ENCODE peak calls at places on chromosome 12, in seven cellular contexts. I, Z, O, J, S, V and Y are unnamed samples.
A peak's percentile ranks its signal among the peaks of the same experiment; 100 is the strongest.

GRCh38 chr12:9951026-9951652 is 19.0 kb upstream of the CLEC2A start:
- DNase-seq in I (no peak), Z (no peak), O (no peak), J (peak; percentile 39), S (no peak), V (no peak), Y (no peak)

GRCh38 chr12:128914908-128915563 is 61.8 kb downstream of the GLT1D1 start:
- DNase-seq in I (no peak), Z (no peak), O (no peak), J (no peak), S (no peak), V (no peak), Y (no peak)

GRCh38 chr12:66367015-66367667 is 64.8 kb downstream of the HELB start:
- DNase-seq in I (no peak), Z (no peak), O (no peak), J (no peak), S (no peak), V (no peak), Y (no peak)

GRCh38 chr12:63416788-63417187 is 251.5 kb downstream of the DPY19L2 start:
- DNase-seq in I (no peak), Z (no peak), O (no peak), J (no peak), S (no peak), V (no peak), Y (no peak)

GRCh38 chr12:9099552-9100190 is 16.0 kb downstream of the A2M start:
- DNase-seq in I (no peak), Z (no peak), O (no peak), J (no peak), S (no peak), V (no peak), Y (no peak)

GRCh38 chr12:122152754-122153153 is 21.3 kb downstream of the IL31 start:
- DNase-seq in I (no peak), Z (no peak), O (no peak), J (no peak), S (no peak), V (no peak), Y (no peak)

GRCh38 chr12:115998119-115998633 is 279.3 kb downstream of the MED13L start:
- DNase-seq in I (peak; percentile 72), Z (no peak), O (no peak), J (no peak), S (no peak), V (no peak), Y (peak; percentile 87)

GRCh38 chr12:122449317-122449716 is 26.8 kb upstream of the CLIP1 start:
- DNase-seq in I (peak; percentile 95), Z (no peak), O (no peak), J (peak; percentile 37), S (no peak), V (no peak), Y (no peak)

GRCh38 chr12:116459921-116460666 is 99.1 kb upstream of the MAP1LC3B2 start:
- DNase-seq in I (no peak), Z (no peak), O (no peak), J (no peak), S (no peak), V (peak; percentile 22), Y (no peak)

GRCh38 chr12:123059501-123059900 is 79.0 kb downstream of the ARL6IP4 start:
- DNase-seq in I (no peak), Z (no peak), O (no peak), J (no peak), S (no peak), V (no peak), Y (no peak)

DNA sequence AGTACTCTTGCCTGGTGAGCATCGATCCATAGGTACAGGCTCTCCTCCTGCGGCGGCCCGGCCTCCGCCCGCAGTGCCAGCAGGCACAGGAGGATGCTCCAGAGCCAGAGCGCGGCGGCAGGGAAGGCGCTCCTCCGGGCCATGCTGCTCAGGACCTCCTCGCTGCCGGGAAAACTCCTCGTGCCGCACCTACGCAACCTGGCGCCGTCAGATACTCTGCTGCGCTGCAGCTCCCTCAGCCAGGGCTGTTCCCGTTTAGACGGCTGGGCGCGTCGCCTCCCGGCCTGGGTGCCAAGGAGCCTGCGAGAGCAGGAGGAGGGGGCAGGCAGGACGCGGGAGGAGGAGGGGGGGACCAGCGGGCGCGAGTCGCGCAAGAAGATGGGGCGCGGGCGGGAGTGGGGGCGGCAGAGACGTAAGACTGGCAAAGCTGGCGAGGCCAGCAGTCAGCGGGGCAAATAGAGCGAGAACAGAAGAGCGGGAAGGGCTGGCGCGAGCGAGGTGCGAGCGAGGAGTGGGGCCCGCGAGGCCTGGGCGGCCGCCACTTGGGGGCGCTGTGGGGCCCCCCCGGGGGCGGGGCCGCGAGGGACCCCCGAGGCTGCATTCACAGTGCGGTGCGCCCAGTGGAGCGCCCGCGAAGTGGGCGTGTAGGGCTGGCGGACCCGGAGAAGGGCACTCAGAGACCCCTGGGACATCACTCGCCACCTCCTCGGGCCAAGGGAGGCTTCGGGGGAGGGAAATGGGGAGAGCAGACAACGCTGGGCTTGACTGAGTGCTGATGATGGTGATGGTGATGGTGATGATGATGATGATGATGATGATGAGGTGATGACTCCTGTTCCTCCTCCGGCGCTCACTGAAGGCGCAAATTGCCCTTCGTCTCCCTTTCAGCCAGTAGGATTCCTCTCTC is at the start of gene WIF1:
- DNase-seq in I (no peak), Z (no peak), O (peak; percentile 75), J (peak; percentile 35), S (peak; percentile 19), V (peak; percentile 84), Y (peak; percentile 94)
- TF ChIP-seq CTCF in I (peak; percentile 32), Z (no peak), O (no peak), J (peak; percentile 29), S (no peak), V (no peak), Y (peak; percentile 83)

GRCh38 chr12:1256285-1256684 is 265.3 kb downstream of the ERC1 start:
- DNase-seq in I (no peak), Z (no peak), O (no peak), J (no peak), S (no peak), V (no peak), Y (no peak)

GRCh38 chr12:1256991-1257390 is 266.0 kb downstream of the ERC1 start:
- DNase-seq in I (no peak), Z (no peak), O (no peak), J (no peak), S (no peak), V (no peak), Y (no peak)

GRCh38 chr12:1262008-1262407 is 271.0 kb downstream of the ERC1 start:
- DNase-seq in I (no peak), Z (no peak), O (no peak), J (no peak), S (no peak), V (no peak), Y (no peak)
- H3K4me3 ChIP-seq in I (no peak overlapping the region), Z (no peak overlapping the region), O (no peak overlapping the region), J (no peak overlapping the region), S (no peak overlapping the region), V (no peak overlapping the region), Y (no peak overlapping the region)

DNA sequence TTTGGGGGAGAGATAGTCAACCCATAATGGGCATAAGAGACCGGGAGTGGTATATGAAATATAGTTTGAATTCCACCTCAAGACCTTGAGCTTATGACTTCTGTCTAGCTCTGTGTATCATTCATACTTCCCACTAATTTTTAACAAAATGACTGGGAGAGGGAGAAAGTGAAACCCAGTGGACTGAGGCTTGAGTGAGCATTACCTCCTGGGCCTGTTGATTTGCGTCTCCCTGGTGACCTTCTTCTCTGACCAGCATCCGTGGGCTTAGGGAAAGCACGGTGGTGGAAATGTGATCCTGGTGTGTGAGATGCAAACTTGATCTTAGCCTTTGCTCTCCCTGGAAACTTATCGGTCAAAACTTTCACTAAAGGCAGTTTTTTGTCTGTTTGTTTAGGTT is 207.9 kb upstream of the BCL2L14 start:
- DNase-seq in I (peak; percentile 71), Z (peak; percentile 51), O (no peak), J (no peak), S (no peak), V (no peak), Y (peak; percentile 41)
- H3K36me3 ChIP-seq in I (peaks cover 13% of the 10 kb centered on the region), Z (no peaks in the 10 kb centered on the region), O (peaks cover 3% of the 10 kb centered on the region), J (peaks cover 10% of the 10 kb centered on the region), S (no peaks in the 10 kb centered on the region), V (peaks cover 80% of the 10 kb centered on the region), Y (peaks cover 22% of the 10 kb centered on the region)

DNA sequence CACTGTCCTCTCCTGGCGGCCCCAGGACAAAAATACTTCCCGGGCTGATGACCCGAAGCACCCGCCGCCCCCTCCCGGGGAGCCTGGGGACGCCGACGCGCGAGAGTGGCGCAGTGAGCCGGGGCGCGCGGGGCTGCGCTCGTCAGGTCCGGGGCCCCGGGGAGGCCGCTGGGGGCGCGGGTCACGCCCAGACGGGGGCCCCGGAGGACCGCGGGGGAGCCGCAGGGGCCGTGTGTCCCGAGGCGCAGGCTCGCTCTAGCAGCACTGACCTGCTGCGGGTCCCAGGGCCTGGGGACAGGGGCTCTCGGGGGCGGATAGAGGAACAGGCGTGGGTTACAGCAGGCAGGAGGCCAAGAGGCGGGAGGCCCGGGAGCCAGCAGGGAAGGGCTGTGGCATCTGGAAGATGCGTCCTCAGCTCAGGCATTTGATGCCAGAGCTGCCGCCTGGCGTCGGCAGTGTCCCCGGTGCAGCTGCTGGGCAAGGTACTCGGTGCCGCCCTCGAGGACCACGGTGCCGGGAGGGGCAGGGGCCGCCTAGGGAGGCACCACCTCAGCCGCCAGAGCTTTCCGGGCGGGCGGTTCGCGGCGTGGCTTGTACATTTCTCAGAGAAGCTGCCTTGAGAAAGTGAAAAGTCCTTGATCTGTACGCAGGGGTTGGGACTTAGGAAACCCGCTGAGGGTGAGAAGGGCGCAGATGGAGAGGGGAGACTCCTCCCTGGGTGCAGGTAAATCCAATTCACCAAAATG is 1.2 kb downstream of the WNT5B start:
- DNase-seq in I (no peak), Z (peak; percentile 47), O (peak; percentile 83), J (peak; percentile 88), S (peak; percentile 62), V (peak; percentile 84), Y (peak; percentile 88)
- TF ChIP-seq CTCF in I (no peak), Z (no peak), O (no peak), J (no peak), S (no peak), V (no peak), Y (peak; percentile 57)

GRCh38 chr12:89862511-89863331 is 154.1 kb upstream of the ATP2B1 start:
- DNase-seq in I (no peak), Z (peak; percentile 58), O (no peak), J (no peak), S (peak; percentile 54), V (peak; percentile 72), Y (no peak)
- H3K4me3 ChIP-seq in I (no peak overlapping the region), Z (no peak overlapping the region), O (no peak overlapping the region), J (peak overlapping the region; percentile 39), S (no peak overlapping the region), V (peak overlapping the region; percentile 59), Y (no peak overlapping the region)

GRCh38 chr12:108797677-108798076 is 59.7 kb downstream of the SSH1 start:
- DNase-seq in I (no peak), Z (no peak), O (no peak), J (no peak), S (no peak), V (no peak), Y (no peak)

GRCh38 chr12:108798551-108799221 is 58.7 kb downstream of the SSH1 start:
- DNase-seq in I (peak; percentile 86), Z (no peak), O (no peak), J (no peak), S (no peak), V (peak; percentile 51), Y (no peak)

GRCh38 chr12:108800591-108800990 is 56.8 kb downstream of the SSH1 start:
- DNase-seq in I (peak; percentile 67), Z (no peak), O (no peak), J (no peak), S (no peak), V (peak; percentile 46), Y (no peak)

GRCh38 chr12:108801736-108802665 is 55.4 kb downstream of the SSH1 start:
- DNase-seq in I (peak; percentile 83), Z (peak; percentile 52), O (peak; percentile 80), J (no peak), S (no peak), V (peak; percentile 65), Y (peak; percentile 96)

GRCh38 chr12:108799528-108800243 is 57.7 kb downstream of the SSH1 start:
- DNase-seq in I (no peak), Z (no peak), O (no peak), J (no peak), S (no peak), V (no peak), Y (no peak)
- H3K36me3 ChIP-seq in I (peaks cover 54% of the 10 kb centered on the region), Z (peaks cover 50% of the 10 kb centered on the region), O (peaks cover 41% of the 10 kb centered on the region), J (peaks cover 92% of the 10 kb centered on the region), S (peaks cover 43% of the 10 kb centered on the region), V (peaks cover 94% of the 10 kb centered on the region), Y (peaks cover 78% of the 10 kb centered on the region)